ENCODE peak calls at places on chromosomes 11 and 22, in five cellular contexts. N, A, Q, E and H are unnamed samples. For H3K9me3, the result is how much of the 10 kb centered on the place peaks cover.

GRCh38 chr11:91244921-91245320 is 979.7 kb upstream of the FAT3 start:
- DNase-seq in A (peak), N (no peak), E (no peak), Q (no peak), H (no peak)

GRCh38 chr11:2318707-2319106 is 16.9 kb downstream of the TSPAN32 start:
- DNase-seq in A (no peak), Q (no peak), E (no peak), N (no peak), H (no peak)

GRCh38 chr11:44564653-44565007 is 833 bp upstream of the CD82 start:
- DNase-seq in Q (peak), A (peak), E (no peak), N (peak), H (peak)

GRCh38 chr11:78313898-78314297 is 103.7 kb downstream of the GAB2 start:
- DNase-seq in E (no peak), Q (peak), A (no peak), N (no peak), H (no peak)

GRCh38 chr11:126607374-126607773 is 251.9 kb downstream of the ST3GAL4 start:
- DNase-seq in A (peak), Q (peak), E (peak), N (peak), H (no peak)

GRCh38 chr11:36148701-36149100 is 140.5 kb downstream of the COMMD9 start:
- DNase-seq in N (no peak), A (no peak), E (no peak), Q (no peak), H (no peak)

GRCh38 chr11:1050581-1051355 is 14.2 kb upstream of the MUC6 start:
- DNase-seq in E (peak), A (peak), Q (peak), N (peak), H (no peak)

GRCh38 chr11:21567628-21568290 is 625.1 kb upstream of the ANO5 start:
- DNase-seq in N (no peak), E (no peak), Q (peak), A (no peak), H (no peak)

GRCh38 chr22:43742551-43742950 is 69.6 kb downstream of the EFCAB6 start:
- DNase-seq in A (no peak), Q (no peak), N (no peak), E (no peak), H (no peak)

GRCh38 chr22:41512421-41513194 is 31.7 kb downstream of the POLR3H start:
- DNase-seq in N (no peak), Q (peak), A (peak), E (peak), H (no peak)

GRCh38 chr11:123775274-123775673 is 21.0 kb upstream of the OR6X1 start:
- DNase-seq in E (no peak), Q (no peak), N (no peak), A (no peak), H (no peak)

GRCh38 chr11:95897731-95898130 is 26.2 kb downstream of the MTMR2 start:
- DNase-seq in E (no peak), Q (no peak), A (no peak), N (no peak), H (no peak)

GRCh38 chr11:71988050-71988449 is 10.7 kb upstream of the IL18BP start:
- DNase-seq in N (no peak), Q (no peak), E (no peak), A (no peak), H (no peak)

GRCh38 chr11:77332259-77332658 is 30.8 kb upstream of the GDPD4 start:
- DNase-seq in Q (no peak), E (no peak), A (no peak), N (no peak), H (no peak)

GRCh38 chr11:2101171-2101675 is 38.0 kb downstream of the IGF2 start:
- DNase-seq in A (no peak), E (no peak), N (no peak), Q (no peak), H (no peak)

GRCh38 chr11:130414107-130415088 is 14.0 kb downstream of the ADAMTS8 start:
- DNase-seq in E (no peak), Q (peak), N (no peak), A (no peak), H (no peak)

GRCh38 chr11:108500721-108501120 is 2.5 kb upstream of the POGLUT3 start:
- DNase-seq in E (no peak), N (no peak), Q (no peak), A (no peak), H (no peak)

GRCh38 chr11:124402326-124402922 is 3.6 kb upstream of the OR8B3 start:
- DNase-seq in Q (peak), E (peak), N (peak), A (peak), H (peak)

GRCh38 chr11:96607890-96608558 is 218.2 kb downstream of the JRKL start:
- DNase-seq in Q (no peak), A (no peak), N (no peak), E (no peak), H (no peak)

GRCh38 chr11:28585007-28585406 is 476.8 kb downstream of the METTL15 start:
- DNase-seq in N (no peak), E (no peak), A (no peak), Q (peak), H (no peak)

GRCh38 chr11:63896071-63896470 is 20.9 kb downstream of the RCOR2 start:
- DNase-seq in Q (no peak), E (no peak), N (peak), A (no peak), H (no peak)

GRCh38 chr11:102367364-102367763 is 20.4 kb downstream of the BIRC2 start:
- DNase-seq in Q (no peak), N (no peak), E (no peak), A (no peak), H (no peak)

GRCh38 chr11:84645988-84646689 is 981.0 kb downstream of the DLG2 start:
- DNase-seq in N (peak), Q (no peak), A (no peak), E (no peak), H (no peak)

GRCh38 chr11:1113405-1114201 is 38.9 kb downstream of the MUC2 start:
- DNase-seq in A (no peak), N (peak), Q (no peak), E (peak), H (no peak)

GRCh38 chr22:50252081-50253045 is 1.3 kb upstream of the HDAC10 start:
- DNase-seq in N (peak), E (peak), A (peak), Q (peak), H (no peak)

GRCh38 chr11:64810891-64811272 is 531 bp upstream of the MEN1 start:
- DNase-seq in Q (no peak), N (no peak), E (no peak), A (no peak), H (no peak)

GRCh38 chr11:12150831-12151382 is 40.5 kb downstream of the MICAL2 start:
- DNase-seq in Q (peak), A (no peak), E (no peak), N (no peak), H (no peak)

GRCh38 chr11:59767212-59767611 is 12.0 kb downstream of the STX3 start:
- DNase-seq in Q (no peak), E (no peak), A (no peak), N (no peak), H (no peak)

GRCh38 chr11:102560555-102561011 is 30.0 kb upstream of the MMP7 start:
- DNase-seq in E (no peak), A (no peak), N (no peak), Q (peak), H (no peak)

GRCh38 chr11:100574894-100575769 is 112.0 kb upstream of the ARHGAP42 start:
- DNase-seq in A (no peak), Q (peak), E (no peak), N (no peak), H (no peak)

GRCh38 chr11:68958211-68958610 is 22.6 kb downstream of the MRGPRD start:
- DNase-seq in A (no peak), Q (no peak), N (no peak), E (no peak), H (no peak)

GRCh38 chr11:65131417-65131776 is 2.9 kb downstream of the SYVN1 start:
- DNase-seq in N (no peak), Q (no peak), E (no peak), A (no peak), H (no peak)

GRCh38 chr11:77201370-77201769 is 73.3 kb downstream of the MYO7A start:
- DNase-seq in Q (no peak), N (peak), E (no peak), A (no peak), H (no peak)

GRCh38 chr22:37545703-37546435 is 14.4 kb upstream of the CDC42EP1 start:
- DNase-seq in A (no peak), E (peak), Q (peak), N (peak), H (peak)

GRCh38 chr11:67644042-67644441 is 4.5 kb upstream of the TBX10 start:
- DNase-seq in A (no peak), E (peak), N (no peak), Q (peak), H (no peak)

GRCh38 chr11:910044-910588 is 494 bp downstream of the CHID1 start:
- DNase-seq in N (no peak), Q (no peak), A (no peak), E (no peak), H (no peak)

DNA sequence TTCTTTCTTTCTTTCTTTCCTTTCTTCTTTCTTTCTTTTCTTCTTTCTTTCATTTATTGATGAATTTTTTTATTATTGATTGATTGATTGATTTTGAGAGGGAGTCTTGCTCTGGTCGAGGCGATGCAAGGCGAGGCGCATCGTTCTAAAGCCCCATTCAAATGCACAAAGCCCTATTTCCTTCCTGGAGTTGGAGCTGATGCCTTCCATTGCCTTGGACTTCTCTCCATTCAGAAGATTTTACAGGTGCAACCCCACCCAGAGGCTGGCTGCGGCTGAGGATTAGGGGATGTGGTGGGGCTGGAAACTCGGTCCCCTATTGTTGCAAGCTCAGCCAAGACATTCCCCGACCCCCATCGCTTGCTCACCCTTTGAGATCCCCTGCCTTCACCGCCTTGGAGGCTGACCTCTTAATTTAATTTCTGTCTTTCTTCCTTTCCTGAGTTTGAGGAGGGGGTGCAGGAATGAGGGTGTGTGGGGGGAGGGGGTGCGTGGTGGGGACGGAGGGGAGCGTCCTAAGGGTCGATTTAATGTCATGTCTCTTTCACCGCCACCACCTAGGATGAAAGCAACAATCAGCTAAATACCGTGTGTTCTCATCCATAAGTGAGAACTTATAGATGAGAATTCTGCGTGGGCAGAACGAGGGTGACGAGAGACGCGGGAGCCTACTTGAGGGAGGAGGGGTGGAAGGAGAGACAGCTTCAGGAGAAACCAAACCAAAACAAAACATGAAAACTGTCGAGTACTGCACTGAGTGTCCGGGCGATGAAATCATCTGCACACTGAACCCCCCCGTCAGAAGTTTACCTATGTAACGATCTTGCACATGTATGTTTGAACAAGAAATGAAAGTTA is 3913.9 kb upstream of the OR11H1 start:
- DNase-seq in N (no peak), E (no peak), Q (no peak), A (no peak), H (no peak)
- H3K9me3 ChIP-seq in N (under half), E (half or more), Q (half or more), A (under half), H (under half)

GRCh38 chr22:47567741-47568140 is 805.3 kb downstream of the TBC1D22A start:
- DNase-seq in Q (no peak), A (no peak), E (no peak), N (no peak), H (no peak)
- H3K9me3 ChIP-seq in Q (under half), A (under half), E (half or more), N (under half), H (under half)

DNA sequence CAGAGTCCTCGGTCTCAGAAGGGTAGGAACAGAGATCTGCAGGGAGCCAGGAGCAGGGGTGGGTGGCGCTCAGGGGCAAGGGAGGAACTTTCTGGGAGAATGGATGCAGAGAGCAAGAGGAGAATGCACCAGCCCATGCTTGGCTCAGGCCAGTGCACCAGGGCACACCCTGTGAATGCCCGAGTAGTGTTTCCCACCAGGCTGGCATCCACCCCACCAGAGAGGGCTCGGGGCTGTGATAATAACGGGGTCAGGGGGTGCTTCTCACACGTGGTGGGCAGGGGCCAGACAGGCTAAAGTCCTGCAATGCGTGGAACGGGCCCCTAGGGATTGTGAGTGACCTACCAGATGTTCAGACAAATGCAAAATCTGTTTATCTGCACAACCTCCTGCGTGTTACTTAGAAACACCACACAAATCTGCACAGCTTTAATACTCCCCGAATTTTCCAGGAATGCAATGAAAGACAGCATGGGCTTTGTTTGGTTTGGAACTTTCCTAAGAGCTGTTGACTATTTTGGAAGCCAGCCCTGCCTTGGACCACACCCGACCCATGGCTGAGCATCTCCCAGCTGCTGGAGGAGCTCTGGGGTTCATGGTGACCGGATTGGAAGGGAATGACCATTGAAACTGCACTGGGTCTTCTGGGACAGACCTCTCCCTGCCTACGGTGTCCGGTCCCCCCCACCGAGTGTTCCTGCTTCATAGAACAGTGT is 368.2 kb downstream of the SHANK2 start:
- DNase-seq in A (no peak), E (no peak), N (no peak), Q (no peak), H (no peak)
- H3K9me3 ChIP-seq in A (under half), E (under half), N (under half), Q (under half), H (under half)

DNA sequence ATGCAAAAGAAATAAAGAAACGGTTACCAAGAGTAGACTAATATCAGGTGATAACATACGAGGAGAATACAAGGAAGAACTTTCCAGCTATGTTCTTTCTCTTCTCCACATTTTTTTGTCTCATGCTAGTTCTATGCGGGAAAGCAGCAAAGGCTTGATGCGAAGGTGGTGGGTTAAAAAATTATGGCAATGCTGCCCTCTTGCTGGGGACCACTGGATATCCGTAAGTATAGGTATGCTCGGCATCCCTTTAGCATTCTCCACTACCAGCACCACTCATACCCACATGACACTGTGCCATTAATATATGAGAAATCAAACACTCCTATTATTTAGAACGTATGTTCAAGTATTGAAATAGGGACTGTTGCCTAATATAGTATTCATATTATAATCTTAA is 776.4 kb downstream of the LRRC4C start:
- DNase-seq in N (no peak), A (no peak), E (no peak), Q (no peak), H (no peak)
- H3K9me3 ChIP-seq in N (under half), A (under half), E (under half), Q (under half), H (under half)